ENCODE peak calls at places on chromosome 17, in four cellular contexts. One of them, this sample, is unnamed.

GRCh38 chr17:16947470-16947869 is 24.4 kb downstream of the TNFRSF13B start:
- DNase-seq in HepG2: no peak
- DNase-seq in K562: no peak
- DNase-seq in A549: no peak
- DNase-seq in this sample: no peak

GRCh38 chr17:59763861-59764260 is 56.4 kb downstream of the VMP1 start:
- DNase-seq in HepG2: peak
- DNase-seq in K562: no peak
- DNase-seq in A549: no peak
- DNase-seq in this sample: no peak

GRCh38 chr17:31392002-31392855 is 754 bp downstream of the RAB11FIP4 start:
- DNase-seq in HepG2: no peak
- DNase-seq in K562: no peak
- DNase-seq in A549: no peak
- DNase-seq in this sample: no peak

GRCh38 chr17:78560731-78561130 is 16.5 kb downstream of the DNAH17 start:
- DNase-seq in HepG2: no peak
- DNase-seq in K562: no peak
- DNase-seq in A549: no peak
- DNase-seq in this sample: no peak

GRCh38 chr17:31111183-31111582 is 16.4 kb downstream of the NF1 start:
- DNase-seq in HepG2: no peak
- DNase-seq in K562: no peak
- DNase-seq in A549: no peak
- DNase-seq in this sample: no peak

GRCh38 chr17:48555616-48556533 is 11.0 kb upstream of the HOXB2 start:
- DNase-seq in HepG2: no peak
- DNase-seq in K562: peak
- DNase-seq in A549: peak
- DNase-seq in this sample: no peak

GRCh38 chr17:59388070-59388556 is 56.7 kb downstream of the YPEL2 start:
- DNase-seq in HepG2: no peak
- DNase-seq in K562: peak
- DNase-seq in A549: no peak
- DNase-seq in this sample: no peak

GRCh38 chr17:31654936-31655335 is 204.1 kb downstream of the COPRS start:
- DNase-seq in HepG2: no peak
- DNase-seq in K562: no peak
- DNase-seq in A549: no peak
- DNase-seq in this sample: no peak

GRCh38 chr17:76493505-76494167 is 7.6 kb downstream of the RHBDF2 start:
- DNase-seq in HepG2: no peak
- DNase-seq in K562: no peak
- DNase-seq in A549: no peak
- DNase-seq in this sample: no peak

GRCh38 chr17:36474571-36474970 is 11.9 kb upstream of the ZNHIT3 start:
- DNase-seq in HepG2: no peak
- DNase-seq in K562: no peak
- DNase-seq in A549: no peak
- DNase-seq in this sample: no peak

GRCh38 chr17:64947146-64947545 is 27.9 kb upstream of the LRRC37A3 start:
- DNase-seq in HepG2: no peak
- DNase-seq in K562: no peak
- DNase-seq in A549: no peak
- DNase-seq in this sample: no peak

GRCh38 chr17:68455756-68456528 is 1.4 kb downstream of the WIPI1 start:
- DNase-seq in HepG2: peak
- DNase-seq in K562: no peak
- DNase-seq in A549: no peak
- DNase-seq in this sample: no peak

GRCh38 chr17:4938670-4939553 is 934 bp downstream of the SLC25A11 start:
- DNase-seq in HepG2: no peak
- DNase-seq in K562: peak
- DNase-seq in A549: no peak
- DNase-seq in this sample: no peak

GRCh38 chr17:19263621-19264010 is 26.4 kb downstream of the EPN2 start:
- DNase-seq in HepG2: no peak
- DNase-seq in K562: no peak
- DNase-seq in A549: no peak
- DNase-seq in this sample: no peak

GRCh38 chr17:57211543-57211942 is 44.8 kb upstream of the MSI2 start:
- DNase-seq in HepG2: peak
- DNase-seq in K562: no peak
- DNase-seq in A549: peak
- DNase-seq in this sample: no peak

GRCh38 chr17:41987642-41988041 is 21.0 kb downstream of the CNP start:
- DNase-seq in HepG2: no peak
- DNase-seq in K562: no peak
- DNase-seq in A549: no peak
- DNase-seq in this sample: no peak

GRCh38 chr17:6137716-6138502 is 67.7 kb downstream of the WSCD1 start:
- DNase-seq in HepG2: no peak
- DNase-seq in K562: no peak
- DNase-seq in A549: no peak
- DNase-seq in this sample: no peak

GRCh38 chr17:76155988-76156661 is 15.1 kb upstream of the FOXJ1 start:
- DNase-seq in HepG2: no peak
- DNase-seq in K562: no peak
- DNase-seq in A549: no peak
- DNase-seq in this sample: no peak

GRCh38 chr17:11780621-11781020 is 182.4 kb downstream of the DNAH9 start:
- DNase-seq in HepG2: no peak
- DNase-seq in K562: no peak
- DNase-seq in A549: no peak
- DNase-seq in this sample: no peak

GRCh38 chr17:21376585-21376834 is 353 bp downstream of the KCNJ12 start:
- DNase-seq in HepG2: no peak
- DNase-seq in K562: peak
- DNase-seq in A549: no peak
- DNase-seq in this sample: no peak

GRCh38 chr17:13702266-13702665 is 100.5 kb upstream of the HS3ST3A1 start:
- DNase-seq in HepG2: no peak
- DNase-seq in K562: no peak
- DNase-seq in A549: no peak
- DNase-seq in this sample: no peak

GRCh38 chr17:17126131-17127110 is 79.7 kb downstream of the PLD6 start:
- DNase-seq in HepG2: no peak
- DNase-seq in K562: no peak
- DNase-seq in A549: no peak
- DNase-seq in this sample: no peak

GRCh38 chr17:42698736-42699414 is 16.5 kb downstream of the CNTNAP1 start:
- DNase-seq in HepG2: no peak
- DNase-seq in K562: peak
- DNase-seq in A549: no peak
- DNase-seq in this sample: no peak

GRCh38 chr17:65446043-65446442 is 115.4 kb downstream of the AXIN2 start:
- DNase-seq in HepG2: no peak
- DNase-seq in K562: no peak
- DNase-seq in A549: no peak
- DNase-seq in this sample: no peak

GRCh38 chr17:41975099-41976083 is 8.8 kb downstream of the CNP start:
- DNase-seq in HepG2: no peak
- DNase-seq in K562: no peak
- DNase-seq in A549: no peak
- DNase-seq in this sample: no peak

GRCh38 chr17:60610481-60610880 is 10.5 kb downstream of the PPM1D start:
- DNase-seq in HepG2: no peak
- DNase-seq in K562: no peak
- DNase-seq in A549: no peak
- DNase-seq in this sample: no peak

GRCh38 chr17:67779098-67779672 is 46.1 kb upstream of the BPTF start:
- DNase-seq in HepG2: peak
- DNase-seq in K562: peak
- DNase-seq in A549: peak
- DNase-seq in this sample: peak

GRCh38 chr17:10144456-10144855 is 54.0 kb downstream of the GAS7 start:
- DNase-seq in HepG2: no peak
- DNase-seq in K562: no peak
- DNase-seq in A549: no peak
- DNase-seq in this sample: no peak

GRCh38 chr17:17435323-17435722 is 41.5 kb upstream of the MED9 start:
- DNase-seq in HepG2: peak
- DNase-seq in K562: no peak
- DNase-seq in A549: peak
- DNase-seq in this sample: no peak

GRCh38 chr17:65698381-65699061 is 137.1 kb upstream of the AXIN2 start:
- DNase-seq in HepG2: peak
- DNase-seq in K562: no peak
- DNase-seq in A549: no peak
- DNase-seq in this sample: no peak

GRCh38 chr17:10845388-10845751 is 7.5 kb upstream of the PIRT start:
- DNase-seq in HepG2: no peak
- DNase-seq in K562: no peak
- DNase-seq in A549: no peak
- DNase-seq in this sample: no peak

GRCh38 chr17:393806-394717 is 41.5 kb upstream of the RPH3AL start:
- DNase-seq in HepG2: no peak
- DNase-seq in K562: peak
- DNase-seq in A549: no peak
- DNase-seq in this sample: no peak

GRCh38 chr17:18917506-18918032 is 34.4 kb upstream of the SLC5A10 start:
- DNase-seq in HepG2: no peak
- DNase-seq in K562: peak
- DNase-seq in A549: no peak
- DNase-seq in this sample: no peak

GRCh38 chr17:17811381-17812210 is 25.2 kb downstream of the SREBF1 start:
- DNase-seq in HepG2: peak
- DNase-seq in K562: no peak
- DNase-seq in A549: no peak
- DNase-seq in this sample: peak

GRCh38 chr17:75777243-75777922 is 7.2 kb upstream of the UNK start:
- DNase-seq in HepG2: no peak
- DNase-seq in K562: no peak
- DNase-seq in A549: no peak
- DNase-seq in this sample: no peak

GRCh38 chr17:17056167-17056562 is 13.9 kb downstream of the MPRIP start:
- DNase-seq in HepG2: no peak
- DNase-seq in K562: no peak
- DNase-seq in A549: no peak
- DNase-seq in this sample: peak

GRCh38 chr17:67400193-67400592 is 23.1 kb downstream of the PITPNC1 start:
- DNase-seq in HepG2: no peak
- DNase-seq in K562: no peak
- DNase-seq in A549: no peak
- DNase-seq in this sample: no peak

GRCh38 chr17:5667871-5668270 is 83.6 kb upstream of the NLRP1 start:
- DNase-seq in HepG2: peak
- DNase-seq in K562: no peak
- DNase-seq in A549: no peak
- DNase-seq in this sample: peak

GRCh38 chr17:40314557-40314953 is 5.6 kb downstream of the RARA start:
- DNase-seq in HepG2: peak
- DNase-seq in K562: no peak
- DNase-seq in A549: peak
- DNase-seq in this sample: peak
- TF ChIP-seq NR3C1 in HepG2: no peak
- TF ChIP-seq NR3C1 in K562: no peak
- TF ChIP-seq NR3C1 in A549: no peak
- TF ChIP-seq NR3C1 in this sample: no peak

DNA sequence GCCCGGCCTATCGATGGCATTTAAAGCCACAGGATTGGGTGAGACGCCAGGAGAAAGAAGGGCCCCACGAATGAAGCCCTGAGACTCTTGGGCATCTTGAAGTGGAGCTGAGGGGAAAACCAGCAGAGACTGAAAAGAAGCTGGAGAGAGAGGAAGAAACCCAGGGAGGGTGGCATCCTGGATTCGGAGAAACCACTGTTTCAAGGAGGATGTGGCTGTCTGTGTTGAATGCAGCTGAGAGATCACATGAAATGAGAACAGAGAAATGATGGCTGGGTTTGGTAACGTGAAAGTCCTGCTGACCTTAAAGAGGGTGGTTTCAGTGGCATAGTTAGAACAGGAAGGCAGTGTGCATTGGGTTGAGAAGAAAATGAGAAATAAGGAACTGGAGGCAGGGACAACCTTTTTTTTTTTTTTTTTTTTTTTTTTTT is 3.8 kb downstream of the TNFSF12 start:
- DNase-seq in HepG2: no peak
- DNase-seq in K562: no peak
- DNase-seq in A549: no peak
- DNase-seq in this sample: no peak
- TF ChIP-seq NR3C1 in HepG2: no peak
- TF ChIP-seq NR3C1 in K562: no peak
- TF ChIP-seq NR3C1 in A549: no peak
- TF ChIP-seq NR3C1 in this sample: no peak

GRCh38 chr17:74325743-74326379 is at the start of gene KIF19:
- DNase-seq in HepG2: no peak
- DNase-seq in K562: peak
- DNase-seq in A549: no peak
- DNase-seq in this sample: peak
- TF ChIP-seq NR3C1 in HepG2: no peak
- TF ChIP-seq NR3C1 in K562: no peak
- TF ChIP-seq NR3C1 in A549: no peak
- TF ChIP-seq NR3C1 in this sample: no peak

GRCh38 chr17:50222922-50223321 is 21.5 kb upstream of the COL1A1 start:
- DNase-seq in HepG2: no peak
- DNase-seq in K562: no peak
- DNase-seq in A549: no peak
- DNase-seq in this sample: no peak

GRCh38 chr17:50219939-50220465 is 18.6 kb upstream of the COL1A1 start:
- DNase-seq in HepG2: peak
- DNase-seq in K562: no peak
- DNase-seq in A549: no peak
- DNase-seq in this sample: no peak

GRCh38 chr17:50220811-50221210 is 19.4 kb upstream of the COL1A1 start:
- DNase-seq in HepG2: no peak
- DNase-seq in K562: no peak
- DNase-seq in A549: no peak
- DNase-seq in this sample: no peak

GRCh38 chr17:50219345-50219744 is 17.9 kb upstream of the COL1A1 start:
- DNase-seq in HepG2: peak
- DNase-seq in K562: no peak
- DNase-seq in A549: peak
- DNase-seq in this sample: no peak

GRCh38 chr17:50221500-50222480 is 20.4 kb upstream of the COL1A1 start:
- DNase-seq in HepG2: no peak
- DNase-seq in K562: no peak
- DNase-seq in A549: no peak
- DNase-seq in this sample: no peak
- TF ChIP-seq NR3C1 in HepG2: no peak
- TF ChIP-seq NR3C1 in K562: no peak
- TF ChIP-seq NR3C1 in A549: no peak
- TF ChIP-seq NR3C1 in this sample: no peak